ENCODE peak calls at places on chromosomes 5 and 9, in eight cellular contexts. P is HCT116, F is neural progenitor cell, W is GM23338, A is MM.1S, U is SK-N-SH, L is PC-3, R is hepatocyte. K is an unnamed sample.

GRCh38 chr5:150358261-150359095 is 981 bp downstream of the TCOF1 start:
- DNase-seq in P (peak; percentile 7), F (no peak), W (peak; percentile 32), A (no peak), U (no peak), L (peak; percentile 28), R (peak; percentile 40), K (peak; percentile 57)

GRCh38 chr9:78029601-78030552 is 1.7 kb downstream of the GNAQ start:
- DNase-seq in P (no peak), F (peak; percentile 53), W (peak; percentile 40), A (no peak), U (no peak), L (no peak), R (peak; percentile 17), K (no peak)

GRCh38 chr9:84817011-84817410 is 147.5 kb downstream of the NTRK2 start:
- DNase-seq in P (no peak), F (no peak), W (no peak), A (no peak), U (no peak), L (no peak), R (no peak), K (no peak)

GRCh38 chr5:32542216-32543059 is 42.9 kb upstream of the SUB1 start:
- DNase-seq in P (no peak), F (no peak), W (no peak), A (peak; percentile 93), U (no peak), L (peak; percentile 76), R (no peak), K (peak; percentile 11)

GRCh38 chr5:143536364-143536763 is 132.9 kb upstream of the NR3C1 start:
- DNase-seq in P (peak; percentile 37), F (no peak), W (no peak), A (no peak), U (no peak), L (peak; percentile 88), R (peak; percentile 35), K (no peak)

GRCh38 chr5:126656397-126657007 is 55.8 kb downstream of the PHAX start:
- DNase-seq in P (peak; percentile 31), F (peak; percentile 56), W (peak; percentile 83), A (peak; percentile 46), U (peak; percentile 57), L (peak; percentile 48), R (peak; percentile 60), K (peak; percentile 55)

GRCh38 chr9:92141144-92142129 is 26.2 kb upstream of the SPTLC1 start:
- DNase-seq in P (no peak), F (peak; percentile 76), W (peak; percentile 68), A (peak; percentile 21), U (peak; percentile 79), L (peak; percentile 16), R (peak; percentile 80), K (no peak)

GRCh38 chr5:116421080-116421629 is 153.5 kb downstream of the SEMA6A start:
- DNase-seq in P (no peak), F (no peak), W (no peak), A (no peak), U (no peak), L (no peak), R (no peak), K (no peak)

GRCh38 chr9:33731142-33731541 is 64.2 kb upstream of the PRSS3 start:
- DNase-seq in P (no peak), F (no peak), W (no peak), A (no peak), U (no peak), L (no peak), R (no peak), K (no peak)

GRCh38 chr5:159286420-159287035 is 23.4 kb downstream of the UBLCP1 start:
- DNase-seq in P (no peak), F (peak; percentile 60), W (peak; percentile 64), A (peak; percentile 51), U (peak; percentile 37), L (peak; percentile 49), R (peak; percentile 44), K (peak; percentile 52)

GRCh38 chr5:91281409-91281808 is 101.7 kb downstream of the ARRDC3 start:
- DNase-seq in P (peak; percentile 34), F (no peak), W (no peak), A (no peak), U (no peak), L (peak; percentile 62), R (no peak), K (no peak)

GRCh38 chr5:15620501-15620900 is 120.5 kb downstream of the FBXL7 start:
- DNase-seq in P (no peak), F (no peak), W (no peak), A (no peak), U (no peak), L (no peak), R (no peak), K (no peak)

GRCh38 chr9:133274236-133275104 is 531 bp downstream of the ABO start:
- DNase-seq in P (no peak), F (no peak), W (peak; percentile 46), A (no peak), U (no peak), L (no peak), R (no peak), K (no peak)

GRCh38 chr9:100756217-100756616 is 178.3 kb downstream of the CAVIN4 start:
- DNase-seq in P (no peak), F (no peak), W (no peak), A (no peak), U (no peak), L (no peak), R (no peak), K (no peak)

GRCh38 chr5:41071975-41072374 is 833 bp upstream of the MROH2B start:
- DNase-seq in P (no peak), F (no peak), W (no peak), A (no peak), U (no peak), L (peak; percentile 91), R (no peak), K (no peak)

GRCh38 chr5:168299372-168299771 is 7.9 kb downstream of the WWC1 start:
- DNase-seq in P (no peak), F (no peak), W (no peak), A (no peak), U (no peak), L (no peak), R (no peak), K (no peak)

GRCh38 chr5:112757468-112758208 is 20.0 kb downstream of the APC start:
- DNase-seq in P (peak; percentile 48), F (peak; percentile 69), W (peak; percentile 82), A (peak; percentile 80), U (peak; percentile 49), L (peak; percentile 79), R (peak; percentile 68), K (peak; percentile 74)

GRCh38 chr9:28678097-28678496 is 1104.8 kb upstream of the C9orf72 start:
- DNase-seq in P (no peak), F (no peak), W (peak; percentile 10), A (no peak), U (no peak), L (peak; percentile 3), R (no peak), K (no peak)

GRCh38 chr9:93891050-93891449 is 64.1 kb downstream of the BARX1 start:
- DNase-seq in P (no peak), F (no peak), W (no peak), A (no peak), U (no peak), L (no peak), R (no peak), K (no peak)
- H3K27ac ChIP-seq in P (no peak overlapping the region), F (no peak overlapping the region), W (no peak overlapping the region), A (no peak overlapping the region), U (no peak overlapping the region), L (no peak overlapping the region), R (no peak overlapping the region), K (no peak overlapping the region)

DNA sequence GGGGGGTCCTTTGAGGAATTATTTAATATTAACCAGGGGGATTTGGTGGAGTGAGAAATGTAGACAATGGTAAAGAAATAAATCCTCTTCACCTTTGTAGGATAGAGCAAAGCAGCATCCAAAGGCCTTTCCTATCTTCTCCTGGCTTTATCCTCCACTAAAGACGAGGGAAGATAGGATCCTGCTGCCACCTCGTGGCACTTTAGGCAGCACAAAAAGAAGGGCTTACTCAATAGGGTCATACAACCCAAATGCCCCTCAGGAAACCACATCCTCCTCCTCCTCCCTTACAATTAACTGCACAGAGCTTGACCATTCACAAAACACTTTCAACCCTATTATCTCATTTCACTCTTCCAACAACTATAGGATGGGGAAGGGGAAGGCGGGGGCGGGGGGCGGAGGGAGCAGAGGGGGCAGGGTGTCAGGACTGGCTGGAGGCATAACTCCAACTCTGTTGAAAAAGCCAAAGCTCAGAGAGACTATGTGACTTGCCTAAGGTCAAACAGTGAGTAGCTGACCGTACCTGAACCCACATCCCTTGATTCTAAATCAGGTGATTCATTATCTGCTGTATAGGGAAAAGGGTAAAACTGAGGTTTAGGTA is 45.4 kb upstream of the MYOT start:
- DNase-seq in P (peak; percentile 40), F (peak; percentile 76), W (peak; percentile 83), A (no peak), U (peak; percentile 60), L (peak; percentile 70), R (peak; percentile 60), K (peak; percentile 18)
- TF ChIP-seq CTCF in P (peak; percentile 47), F (peak; percentile 68), W (peak; percentile 92), A (peak; percentile 20), U (peak; percentile 57), L (peak; percentile 65), R (peak; percentile 50), K (peak; percentile 65)

DNA sequence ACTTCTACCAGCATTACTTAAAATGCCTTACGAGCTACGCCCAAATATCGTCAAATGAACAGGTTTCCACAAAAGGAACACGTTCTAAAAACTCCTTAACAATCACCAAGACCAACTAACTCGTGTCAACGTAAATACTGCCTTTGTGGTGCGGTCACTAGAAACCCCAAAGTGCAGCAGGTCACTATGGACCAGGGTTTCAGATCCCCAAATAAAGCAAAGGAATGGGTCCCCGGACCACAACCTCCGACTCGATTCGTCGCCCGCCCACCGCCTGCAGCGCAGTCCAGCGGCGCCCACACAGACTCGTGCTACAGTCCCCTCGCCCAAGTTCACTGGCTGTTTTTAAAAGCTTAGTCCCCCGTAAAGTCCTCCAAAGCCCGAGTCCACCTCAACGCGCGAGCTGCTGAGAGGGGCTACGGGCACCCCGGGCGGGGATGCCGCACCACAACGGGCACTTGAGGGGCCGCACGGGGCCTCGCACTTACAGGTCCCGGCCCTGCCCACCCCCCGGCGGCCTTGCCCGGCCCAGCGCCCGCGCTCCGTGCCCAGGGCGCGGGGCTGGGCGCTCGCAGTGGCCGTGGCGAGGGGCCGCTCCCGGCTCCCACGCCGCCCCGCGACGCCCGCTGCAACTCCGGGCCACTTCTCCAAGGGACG is 1.1 kb downstream of the NFIB start:
- DNase-seq in P (no peak), F (peak; percentile 44), W (peak; percentile 61), A (no peak), U (peak; percentile 63), L (peak; percentile 22), R (peak; percentile 28), K (no peak)
- TF ChIP-seq EZH2phosphoT487 in P (no peak), F (peak; percentile 86), W (no peak), A (no peak), U (no peak), L (no peak), R (no peak), K (no peak)

DNA sequence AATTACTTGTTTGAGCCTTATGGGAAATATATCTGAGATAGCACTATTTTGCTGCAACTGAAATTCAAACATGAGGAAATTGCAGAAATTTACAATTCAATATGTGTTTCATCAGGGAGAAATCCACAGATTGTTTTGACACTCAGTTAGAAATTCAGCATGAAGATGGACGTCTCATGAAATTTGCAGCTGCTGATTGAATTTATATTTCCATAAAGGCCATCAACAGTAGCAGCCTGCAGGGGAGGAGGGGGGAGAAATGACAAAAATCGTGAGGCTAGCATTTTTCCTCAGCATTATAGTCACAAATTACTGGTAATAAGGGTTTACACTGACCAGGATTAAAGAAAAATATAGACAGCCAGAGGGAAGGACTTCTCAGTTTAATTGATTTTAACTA is 81.0 kb downstream of the NDUFAF2 start:
- DNase-seq in P (no peak), F (no peak), W (no peak), A (no peak), U (peak; percentile 47), L (no peak), R (no peak), K (no peak)
- H3K27ac ChIP-seq in P (no peak overlapping the region), F (no peak overlapping the region), W (no peak overlapping the region), A (no peak overlapping the region), U (peak overlapping the region; percentile 86), L (no peak overlapping the region), R (no peak overlapping the region), K (no peak overlapping the region)